ENCODE peak calls at places on chromosomes 7 and 10, in seven cellular contexts. One of them, this sample, is unnamed.

GRCh38 chr7:77651544-77652162 is 44.6 kb upstream of the RSBN1L start:
- DNase-seq in H1: peak
- DNase-seq in mesenchymal stem cell: peak
- DNase-seq in mesendoderm: peak
- DNase-seq in IMR-90: peak
- DNase-seq in trophoblast cell: peak
- DNase-seq in H9: no peak
- DNase-seq in this sample: no peak

GRCh38 chr10:3398825-3399646 is 226.5 kb upstream of the PITRM1 start:
- DNase-seq in H1: no peak
- DNase-seq in trophoblast cell: peak
- DNase-seq in IMR-90: no peak
- DNase-seq in mesenchymal stem cell: no peak
- DNase-seq in mesendoderm: no peak
- DNase-seq in H9: no peak
- DNase-seq in this sample: no peak

GRCh38 chr7:101140746-101141382 is 13.4 kb upstream of the AP1S1 start:
- DNase-seq in mesendoderm: no peak
- DNase-seq in IMR-90: no peak
- DNase-seq in mesenchymal stem cell: peak
- DNase-seq in H9: no peak
- DNase-seq in trophoblast cell: peak
- DNase-seq in H1: no peak
- DNase-seq in this sample: no peak

GRCh38 chr7:27873981-27874957 is 134.3 kb downstream of the TAX1BP1 start:
- DNase-seq in trophoblast cell: no peak
- DNase-seq in H1: no peak
- DNase-seq in mesendoderm: no peak
- DNase-seq in IMR-90: peak
- DNase-seq in H9: no peak
- DNase-seq in mesenchymal stem cell: peak
- DNase-seq in this sample: no peak

GRCh38 chr10:113780681-113781250 is 29.3 kb downstream of the PLEKHS1 start:
- DNase-seq in H9: no peak
- DNase-seq in mesendoderm: peak
- DNase-seq in mesenchymal stem cell: no peak
- DNase-seq in H1: no peak
- DNase-seq in IMR-90: no peak
- DNase-seq in trophoblast cell: no peak
- DNase-seq in this sample: no peak

GRCh38 chr7:129089521-129090212 is 34.8 kb upstream of the TNPO3 start:
- DNase-seq in mesendoderm: no peak
- DNase-seq in trophoblast cell: no peak
- DNase-seq in IMR-90: no peak
- DNase-seq in mesenchymal stem cell: peak
- DNase-seq in H1: no peak
- DNase-seq in H9: no peak
- DNase-seq in this sample: no peak

GRCh38 chr7:102412548-102412947 is 16.4 kb downstream of the PRKRIP1 start:
- DNase-seq in trophoblast cell: peak
- DNase-seq in mesenchymal stem cell: peak
- DNase-seq in H1: peak
- DNase-seq in IMR-90: peak
- DNase-seq in H9: peak
- DNase-seq in mesendoderm: peak
- DNase-seq in this sample: no peak

GRCh38 chr7:117484988-117485655 is 5.3 kb downstream of the CFTR start:
- DNase-seq in IMR-90: no peak
- DNase-seq in mesendoderm: no peak
- DNase-seq in H9: no peak
- DNase-seq in mesenchymal stem cell: no peak
- DNase-seq in trophoblast cell: peak
- DNase-seq in H1: no peak
- DNase-seq in this sample: no peak

GRCh38 chr7:68309806-68310205 is 1288.5 kb upstream of the AUTS2 start:
- DNase-seq in trophoblast cell: no peak
- DNase-seq in mesendoderm: peak
- DNase-seq in mesenchymal stem cell: no peak
- DNase-seq in IMR-90: no peak
- DNase-seq in H9: no peak
- DNase-seq in H1: no peak
- DNase-seq in this sample: no peak

GRCh38 chr7:90816511-90817142 is 220.5 kb downstream of the CDK14 start:
- DNase-seq in H9: no peak
- DNase-seq in IMR-90: peak
- DNase-seq in H1: no peak
- DNase-seq in mesenchymal stem cell: peak
- DNase-seq in mesendoderm: peak
- DNase-seq in trophoblast cell: peak
- DNase-seq in this sample: no peak

GRCh38 chr7:28533731-28534531 is 121.6 kb downstream of the CREB5 start:
- DNase-seq in mesenchymal stem cell: no peak
- DNase-seq in trophoblast cell: no peak
- DNase-seq in H1: no peak
- DNase-seq in IMR-90: peak
- DNase-seq in mesendoderm: no peak
- DNase-seq in H9: no peak
- DNase-seq in this sample: no peak

GRCh38 chr10:118922226-118922625 is 107.3 kb upstream of the NANOS1 start:
- DNase-seq in H9: no peak
- DNase-seq in IMR-90: no peak
- DNase-seq in H1: peak
- DNase-seq in mesenchymal stem cell: no peak
- DNase-seq in trophoblast cell: no peak
- DNase-seq in mesendoderm: no peak
- DNase-seq in this sample: no peak

GRCh38 chr7:101373812-101374612 is 11.3 kb downstream of the COL26A1 start:
- DNase-seq in H9: no peak
- DNase-seq in H1: no peak
- DNase-seq in trophoblast cell: peak
- DNase-seq in mesendoderm: peak
- DNase-seq in mesenchymal stem cell: no peak
- DNase-seq in IMR-90: no peak
- DNase-seq in this sample: no peak

GRCh38 chr10:118444016-118444415 is 101.9 kb upstream of the FAM204A start:
- DNase-seq in mesendoderm: no peak
- DNase-seq in IMR-90: no peak
- DNase-seq in H1: no peak
- DNase-seq in trophoblast cell: no peak
- DNase-seq in mesenchymal stem cell: no peak
- DNase-seq in H9: no peak
- DNase-seq in this sample: no peak

DNA sequence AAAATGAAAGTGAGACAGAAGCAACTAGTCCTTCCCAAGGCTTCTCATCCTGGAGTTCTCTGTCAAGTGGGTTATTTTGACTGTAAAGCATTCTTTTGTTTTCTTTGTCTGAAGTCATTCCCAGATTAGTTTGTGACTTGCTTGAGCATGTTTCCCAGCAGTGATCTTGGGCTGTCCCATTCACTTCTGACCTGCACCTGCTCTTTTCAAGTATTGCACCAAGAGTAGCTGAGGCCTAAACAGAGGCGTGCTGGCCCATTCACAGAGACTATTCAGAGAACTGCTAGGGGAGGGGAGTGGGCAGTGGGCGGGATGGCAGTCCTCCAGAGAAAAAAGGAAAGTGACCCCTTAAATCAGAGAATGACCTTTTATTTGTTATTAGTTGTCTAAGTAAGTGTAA is 61.3 kb downstream of the CACNA2D1 start:
- DNase-seq in mesendoderm: no peak
- DNase-seq in mesenchymal stem cell: no peak
- DNase-seq in IMR-90: no peak
- DNase-seq in trophoblast cell: no peak
- DNase-seq in H1: no peak
- DNase-seq in H9: peak
- DNase-seq in this sample: peak
- H2AK5ac ChIP-seq in mesendoderm: no peak
- H2AK5ac ChIP-seq in mesenchymal stem cell: no peak
- H2AK5ac ChIP-seq in IMR-90: no peak
- H2AK5ac ChIP-seq in trophoblast cell: no peak
- H2AK5ac ChIP-seq in H1: no peak
- H2AK5ac ChIP-seq in H9: no peak
- H2AK5ac ChIP-seq in this sample: no peak

GRCh38 chr7:105779856-105780815 is 96.3 kb downstream of the ATXN7L1 start:
- DNase-seq in H1: no peak
- DNase-seq in trophoblast cell: no peak
- DNase-seq in IMR-90: no peak
- DNase-seq in H9: no peak
- DNase-seq in mesenchymal stem cell: no peak
- DNase-seq in mesendoderm: peak
- DNase-seq in this sample: no peak
- H2AK5ac ChIP-seq in H1: no peak
- H2AK5ac ChIP-seq in trophoblast cell: no peak
- H2AK5ac ChIP-seq in IMR-90: no peak
- H2AK5ac ChIP-seq in H9: no peak
- H2AK5ac ChIP-seq in mesenchymal stem cell: peak
- H2AK5ac ChIP-seq in mesendoderm: no peak
- H2AK5ac ChIP-seq in this sample: no peak

GRCh38 chr7:94401411-94401810 is 6.7 kb downstream of the COL1A2 start:
- DNase-seq in H9: no peak
- DNase-seq in H1: no peak
- DNase-seq in trophoblast cell: no peak
- DNase-seq in mesenchymal stem cell: no peak
- DNase-seq in IMR-90: no peak
- DNase-seq in mesendoderm: no peak
- DNase-seq in this sample: no peak
- H2AK5ac ChIP-seq in H9: no peak
- H2AK5ac ChIP-seq in H1: no peak
- H2AK5ac ChIP-seq in trophoblast cell: no peak
- H2AK5ac ChIP-seq in mesenchymal stem cell: no peak
- H2AK5ac ChIP-seq in IMR-90: no peak
- H2AK5ac ChIP-seq in mesendoderm: no peak
- H2AK5ac ChIP-seq in this sample: no peak

GRCh38 chr7:29793507-29793906 is 12.8 kb upstream of the WIPF3 start:
- DNase-seq in IMR-90: no peak
- DNase-seq in mesenchymal stem cell: no peak
- DNase-seq in H9: peak
- DNase-seq in trophoblast cell: no peak
- DNase-seq in H1: no peak
- DNase-seq in mesendoderm: peak
- DNase-seq in this sample: no peak

GRCh38 chr7:29797112-29797944 is 9.0 kb upstream of the WIPF3 start:
- DNase-seq in IMR-90: no peak
- DNase-seq in H9: no peak
- DNase-seq in trophoblast cell: no peak
- DNase-seq in mesendoderm: no peak
- DNase-seq in H1: no peak
- DNase-seq in mesenchymal stem cell: no peak
- DNase-seq in this sample: no peak

GRCh38 chr7:29796181-29796580 is 10.1 kb upstream of the WIPF3 start:
- DNase-seq in H1: no peak
- DNase-seq in mesendoderm: no peak
- DNase-seq in IMR-90: no peak
- DNase-seq in mesenchymal stem cell: no peak
- DNase-seq in H9: no peak
- DNase-seq in trophoblast cell: no peak
- DNase-seq in this sample: no peak

GRCh38 chr7:29795696-29796095 is 10.6 kb upstream of the WIPF3 start:
- DNase-seq in H9: no peak
- DNase-seq in mesenchymal stem cell: no peak
- DNase-seq in trophoblast cell: peak
- DNase-seq in mesendoderm: no peak
- DNase-seq in H1: no peak
- DNase-seq in IMR-90: no peak
- DNase-seq in this sample: no peak

DNA sequence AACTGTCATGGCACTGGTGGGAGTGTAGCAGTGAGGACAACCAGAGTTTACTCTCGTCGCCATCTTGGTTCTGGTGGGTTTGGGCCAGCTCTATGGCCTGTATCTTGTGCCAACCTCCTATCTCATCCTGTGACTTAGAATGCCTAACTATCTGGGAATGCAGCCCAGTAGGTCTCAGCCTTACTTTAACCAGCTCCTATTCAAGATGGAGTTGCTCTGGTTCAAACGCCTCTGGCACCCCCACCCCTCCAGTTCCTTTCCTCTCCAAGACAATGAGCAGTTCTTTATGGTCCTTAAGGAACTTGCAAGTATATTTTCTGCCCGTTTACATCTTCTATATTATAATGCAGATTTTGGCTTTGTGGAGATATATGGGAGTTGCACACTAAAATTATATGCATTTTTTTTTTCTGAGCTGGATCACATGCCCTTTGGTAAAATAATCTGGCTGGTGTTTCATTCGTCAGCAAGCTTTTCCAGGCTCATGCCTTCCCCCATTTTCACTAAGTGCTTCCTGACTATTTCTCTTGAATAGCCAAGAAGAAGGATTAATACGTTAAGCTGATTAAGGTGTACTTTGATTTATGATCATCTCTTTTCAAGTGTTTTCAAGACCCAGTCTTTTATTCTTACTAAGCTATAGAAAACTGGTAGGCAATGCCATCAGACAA is 11.2 kb upstream of the WIPF3 start:
- DNase-seq in trophoblast cell: no peak
- DNase-seq in IMR-90: no peak
- DNase-seq in mesendoderm: no peak
- DNase-seq in H1: no peak
- DNase-seq in H9: no peak
- DNase-seq in mesenchymal stem cell: no peak
- DNase-seq in this sample: no peak
- H2AK5ac ChIP-seq in trophoblast cell: no peak
- H2AK5ac ChIP-seq in IMR-90: no peak
- H2AK5ac ChIP-seq in mesendoderm: no peak
- H2AK5ac ChIP-seq in H1: no peak
- H2AK5ac ChIP-seq in H9: no peak
- H2AK5ac ChIP-seq in mesenchymal stem cell: no peak
- H2AK5ac ChIP-seq in this sample: no peak

GRCh38 chr10:19570143-19570542 is 246.1 kb upstream of the PLXDC2 start:
- DNase-seq in mesendoderm: no peak
- DNase-seq in IMR-90: no peak
- DNase-seq in trophoblast cell: no peak
- DNase-seq in H9: no peak
- DNase-seq in mesenchymal stem cell: no peak
- DNase-seq in H1: no peak
- DNase-seq in this sample: no peak

GRCh38 chr10:19570991-19571390 is 245.2 kb upstream of the PLXDC2 start:
- DNase-seq in mesenchymal stem cell: peak
- DNase-seq in mesendoderm: no peak
- DNase-seq in trophoblast cell: no peak
- DNase-seq in H1: no peak
- DNase-seq in H9: no peak
- DNase-seq in IMR-90: no peak
- DNase-seq in this sample: no peak

GRCh38 chr10:19576576-19576975 is 239.7 kb upstream of the PLXDC2 start:
- DNase-seq in trophoblast cell: no peak
- DNase-seq in H9: no peak
- DNase-seq in H1: no peak
- DNase-seq in mesendoderm: peak
- DNase-seq in IMR-90: no peak
- DNase-seq in mesenchymal stem cell: no peak
- DNase-seq in this sample: no peak

GRCh38 chr10:19572056-19572455 is 244.2 kb upstream of the PLXDC2 start:
- DNase-seq in mesendoderm: no peak
- DNase-seq in mesenchymal stem cell: peak
- DNase-seq in H1: no peak
- DNase-seq in IMR-90: no peak
- DNase-seq in H9: no peak
- DNase-seq in trophoblast cell: no peak
- DNase-seq in this sample: no peak
- H2AK5ac ChIP-seq in mesendoderm: no peak
- H2AK5ac ChIP-seq in mesenchymal stem cell: no peak
- H2AK5ac ChIP-seq in H1: no peak
- H2AK5ac ChIP-seq in IMR-90: no peak
- H2AK5ac ChIP-seq in H9: no peak
- H2AK5ac ChIP-seq in trophoblast cell: no peak
- H2AK5ac ChIP-seq in this sample: no peak

GRCh38 chr7:78673272-78673671 is 780.2 kb downstream of the MAGI2 start:
- DNase-seq in trophoblast cell: no peak
- DNase-seq in IMR-90: no peak
- DNase-seq in mesenchymal stem cell: no peak
- DNase-seq in mesendoderm: no peak
- DNase-seq in H9: no peak
- DNase-seq in H1: no peak
- DNase-seq in this sample: no peak
- H2AK5ac ChIP-seq in trophoblast cell: no peak
- H2AK5ac ChIP-seq in IMR-90: no peak
- H2AK5ac ChIP-seq in mesenchymal stem cell: no peak
- H2AK5ac ChIP-seq in mesendoderm: no peak
- H2AK5ac ChIP-seq in H9: no peak
- H2AK5ac ChIP-seq in H1: no peak
- H2AK5ac ChIP-seq in this sample: no peak

This sample was measured in neuronal stem cell.